ENCODE peak calls at places on chromosomes 16 and 17, in ten cellular contexts. One of them, this sample, is unnamed.

GRCh38 chr16:50457979-50458461 is 89.2 kb upstream of the BRD7 start:
- DNase-seq in upper lobe of left lung: no peak
- DNase-seq in A549: no peak
- DNase-seq in transverse colon: no peak
- DNase-seq in ovary: no peak
- DNase-seq in esophagus muscularis mucosa: no peak
- DNase-seq in tibial nerve: no peak
- DNase-seq in HepG2: no peak
- DNase-seq in stomach: no peak
- DNase-seq in SK-N-SH: no peak
- DNase-seq in this sample: no peak

GRCh38 chr17:5893741-5894140 is 176.4 kb upstream of the WSCD1 start:
- DNase-seq in upper lobe of left lung: no peak
- DNase-seq in A549: no peak
- DNase-seq in transverse colon: no peak
- DNase-seq in ovary: no peak
- DNase-seq in esophagus muscularis mucosa: no peak
- DNase-seq in tibial nerve: no peak
- DNase-seq in HepG2: no peak
- DNase-seq in stomach: no peak
- DNase-seq in SK-N-SH: no peak
- DNase-seq in this sample: no peak

GRCh38 chr17:57114085-57114673 is 29.1 kb downstream of the AKAP1 start:
- DNase-seq in upper lobe of left lung: peak
- DNase-seq in A549: peak
- DNase-seq in transverse colon: peak
- DNase-seq in ovary: peak
- DNase-seq in esophagus muscularis mucosa: no peak
- DNase-seq in tibial nerve: no peak
- DNase-seq in HepG2: peak
- DNase-seq in stomach: peak
- DNase-seq in SK-N-SH: peak
- DNase-seq in this sample: no peak

GRCh38 chr17:46163316-46163715 is 29.9 kb downstream of the KANSL1 start:
- DNase-seq in upper lobe of left lung: no peak
- DNase-seq in A549: no peak
- DNase-seq in transverse colon: no peak
- DNase-seq in ovary: no peak
- DNase-seq in esophagus muscularis mucosa: no peak
- DNase-seq in tibial nerve: no peak
- DNase-seq in HepG2: no peak
- DNase-seq in stomach: no peak
- DNase-seq in SK-N-SH: no peak
- DNase-seq in this sample: no peak

GRCh38 chr17:68567581-68567980 is 33.6 kb downstream of the FAM20A start:
- DNase-seq in upper lobe of left lung: no peak
- DNase-seq in A549: no peak
- DNase-seq in transverse colon: no peak
- DNase-seq in ovary: no peak
- DNase-seq in esophagus muscularis mucosa: no peak
- DNase-seq in tibial nerve: no peak
- DNase-seq in HepG2: no peak
- DNase-seq in stomach: no peak
- DNase-seq in SK-N-SH: no peak
- DNase-seq in this sample: no peak

GRCh38 chr16:54926166-54926838 is 4.4 kb upstream of the IRX5 start:
- DNase-seq in upper lobe of left lung: no peak
- DNase-seq in A549: no peak
- DNase-seq in transverse colon: no peak
- DNase-seq in ovary: no peak
- DNase-seq in esophagus muscularis mucosa: no peak
- DNase-seq in tibial nerve: no peak
- DNase-seq in HepG2: no peak
- DNase-seq in stomach: no peak
- DNase-seq in SK-N-SH: no peak
- DNase-seq in this sample: no peak

GRCh38 chr17:14245629-14246028 is 9.0 kb upstream of the CDRT15 start:
- DNase-seq in upper lobe of left lung: no peak
- DNase-seq in A549: no peak
- DNase-seq in transverse colon: no peak
- DNase-seq in ovary: no peak
- DNase-seq in esophagus muscularis mucosa: no peak
- DNase-seq in tibial nerve: no peak
- DNase-seq in HepG2: no peak
- DNase-seq in stomach: no peak
- DNase-seq in SK-N-SH: no peak
- DNase-seq in this sample: no peak

GRCh38 chr17:57559634-57560387 is 185.3 kb downstream of the CCDC182 start:
- DNase-seq in upper lobe of left lung: no peak
- DNase-seq in A549: no peak
- DNase-seq in transverse colon: no peak
- DNase-seq in ovary: no peak
- DNase-seq in esophagus muscularis mucosa: no peak
- DNase-seq in tibial nerve: no peak
- DNase-seq in HepG2: no peak
- DNase-seq in stomach: no peak
- DNase-seq in SK-N-SH: peak
- DNase-seq in this sample: no peak

GRCh38 chr16:11669380-11670146 is 1.3 kb downstream of the SNN start:
- DNase-seq in upper lobe of left lung: peak
- DNase-seq in A549: no peak
- DNase-seq in transverse colon: peak
- DNase-seq in ovary: no peak
- DNase-seq in esophagus muscularis mucosa: no peak
- DNase-seq in tibial nerve: peak
- DNase-seq in HepG2: no peak
- DNase-seq in stomach: no peak
- DNase-seq in SK-N-SH: no peak
- DNase-seq in this sample: no peak

GRCh38 chr17:68101992-68102758 is 66.6 kb downstream of the KPNA2 start:
- DNase-seq in upper lobe of left lung: peak
- DNase-seq in A549: no peak
- DNase-seq in transverse colon: peak
- DNase-seq in ovary: no peak
- DNase-seq in esophagus muscularis mucosa: no peak
- DNase-seq in tibial nerve: no peak
- DNase-seq in HepG2: no peak
- DNase-seq in stomach: peak
- DNase-seq in SK-N-SH: peak
- DNase-seq in this sample: no peak

GRCh38 chr17:4604111-4604644 is 19.8 kb downstream of the SMTNL2 start:
- DNase-seq in upper lobe of left lung: peak
- DNase-seq in A549: no peak
- DNase-seq in transverse colon: no peak
- DNase-seq in ovary: peak
- DNase-seq in esophagus muscularis mucosa: no peak
- DNase-seq in tibial nerve: no peak
- DNase-seq in HepG2: no peak
- DNase-seq in stomach: peak
- DNase-seq in SK-N-SH: peak
- DNase-seq in this sample: peak

GRCh38 chr16:22217890-22218730 is 12.0 kb downstream of the EEF2K start:
- DNase-seq in upper lobe of left lung: no peak
- DNase-seq in A549: peak
- DNase-seq in transverse colon: no peak
- DNase-seq in ovary: no peak
- DNase-seq in esophagus muscularis mucosa: no peak
- DNase-seq in tibial nerve: no peak
- DNase-seq in HepG2: no peak
- DNase-seq in stomach: no peak
- DNase-seq in SK-N-SH: no peak
- DNase-seq in this sample: peak

GRCh38 chr16:86930663-86931062 is 352.3 kb downstream of the FOXL1 start:
- DNase-seq in upper lobe of left lung: no peak
- DNase-seq in A549: no peak
- DNase-seq in transverse colon: no peak
- DNase-seq in ovary: no peak
- DNase-seq in esophagus muscularis mucosa: no peak
- DNase-seq in tibial nerve: no peak
- DNase-seq in HepG2: no peak
- DNase-seq in stomach: no peak
- DNase-seq in SK-N-SH: no peak
- DNase-seq in this sample: no peak

GRCh38 chr17:74231846-74232713 is 18.7 kb downstream of the TTYH2 start:
- DNase-seq in upper lobe of left lung: no peak
- DNase-seq in A549: no peak
- DNase-seq in transverse colon: no peak
- DNase-seq in ovary: peak
- DNase-seq in esophagus muscularis mucosa: no peak
- DNase-seq in tibial nerve: no peak
- DNase-seq in HepG2: no peak
- DNase-seq in stomach: no peak
- DNase-seq in SK-N-SH: no peak
- DNase-seq in this sample: no peak

GRCh38 chr16:84751947-84752346 is 52.1 kb downstream of the USP10 start:
- DNase-seq in upper lobe of left lung: no peak
- DNase-seq in A549: no peak
- DNase-seq in transverse colon: no peak
- DNase-seq in ovary: no peak
- DNase-seq in esophagus muscularis mucosa: no peak
- DNase-seq in tibial nerve: no peak
- DNase-seq in HepG2: no peak
- DNase-seq in stomach: no peak
- DNase-seq in SK-N-SH: no peak
- DNase-seq in this sample: no peak
- TF ChIP-seq EP300 in upper lobe of left lung: no peak
- TF ChIP-seq EP300 in A549: no peak
- TF ChIP-seq EP300 in transverse colon: no peak
- TF ChIP-seq EP300 in ovary: no peak
- TF ChIP-seq EP300 in esophagus muscularis mucosa: no peak
- TF ChIP-seq EP300 in tibial nerve: no peak
- TF ChIP-seq EP300 in HepG2: no peak
- TF ChIP-seq EP300 in stomach: no peak
- TF ChIP-seq EP300 in SK-N-SH: no peak
- TF ChIP-seq EP300 in this sample: no peak

GRCh38 chr17:77208856-77209255 is 68.1 kb downstream of the SEC14L1 start:
- DNase-seq in upper lobe of left lung: no peak
- DNase-seq in A549: no peak
- DNase-seq in transverse colon: no peak
- DNase-seq in ovary: no peak
- DNase-seq in esophagus muscularis mucosa: no peak
- DNase-seq in tibial nerve: no peak
- DNase-seq in HepG2: no peak
- DNase-seq in stomach: no peak
- DNase-seq in SK-N-SH: no peak
- DNase-seq in this sample: no peak

GRCh38 chr17:77207689-77208216 is 67.0 kb downstream of the SEC14L1 start:
- DNase-seq in upper lobe of left lung: no peak
- DNase-seq in A549: no peak
- DNase-seq in transverse colon: no peak
- DNase-seq in ovary: no peak
- DNase-seq in esophagus muscularis mucosa: no peak
- DNase-seq in tibial nerve: no peak
- DNase-seq in HepG2: peak
- DNase-seq in stomach: no peak
- DNase-seq in SK-N-SH: no peak
- DNase-seq in this sample: no peak

GRCh38 chr17:77206557-77206956 is 65.8 kb downstream of the SEC14L1 start:
- DNase-seq in upper lobe of left lung: no peak
- DNase-seq in A549: no peak
- DNase-seq in transverse colon: no peak
- DNase-seq in ovary: no peak
- DNase-seq in esophagus muscularis mucosa: no peak
- DNase-seq in tibial nerve: no peak
- DNase-seq in HepG2: no peak
- DNase-seq in stomach: no peak
- DNase-seq in SK-N-SH: no peak
- DNase-seq in this sample: no peak

GRCh38 chr17:77209330-77209748 is 68.6 kb downstream of the SEC14L1 start:
- DNase-seq in upper lobe of left lung: no peak
- DNase-seq in A549: no peak
- DNase-seq in transverse colon: no peak
- DNase-seq in ovary: no peak
- DNase-seq in esophagus muscularis mucosa: no peak
- DNase-seq in tibial nerve: no peak
- DNase-seq in HepG2: peak
- DNase-seq in stomach: peak
- DNase-seq in SK-N-SH: no peak
- DNase-seq in this sample: no peak

GRCh38 chr17:77208217-77208808 is 67.5 kb downstream of the SEC14L1 start:
- DNase-seq in upper lobe of left lung: peak
- DNase-seq in A549: no peak
- DNase-seq in transverse colon: no peak
- DNase-seq in ovary: peak
- DNase-seq in esophagus muscularis mucosa: no peak
- DNase-seq in tibial nerve: no peak
- DNase-seq in HepG2: peak
- DNase-seq in stomach: peak
- DNase-seq in SK-N-SH: no peak
- DNase-seq in this sample: no peak
- TF ChIP-seq EP300 in upper lobe of left lung: no peak
- TF ChIP-seq EP300 in A549: no peak
- TF ChIP-seq EP300 in transverse colon: no peak
- TF ChIP-seq EP300 in ovary: no peak
- TF ChIP-seq EP300 in esophagus muscularis mucosa: no peak
- TF ChIP-seq EP300 in tibial nerve: no peak
- TF ChIP-seq EP300 in HepG2: no peak
- TF ChIP-seq EP300 in stomach: no peak
- TF ChIP-seq EP300 in SK-N-SH: no peak
- TF ChIP-seq EP300 in this sample: no peak

DNA sequence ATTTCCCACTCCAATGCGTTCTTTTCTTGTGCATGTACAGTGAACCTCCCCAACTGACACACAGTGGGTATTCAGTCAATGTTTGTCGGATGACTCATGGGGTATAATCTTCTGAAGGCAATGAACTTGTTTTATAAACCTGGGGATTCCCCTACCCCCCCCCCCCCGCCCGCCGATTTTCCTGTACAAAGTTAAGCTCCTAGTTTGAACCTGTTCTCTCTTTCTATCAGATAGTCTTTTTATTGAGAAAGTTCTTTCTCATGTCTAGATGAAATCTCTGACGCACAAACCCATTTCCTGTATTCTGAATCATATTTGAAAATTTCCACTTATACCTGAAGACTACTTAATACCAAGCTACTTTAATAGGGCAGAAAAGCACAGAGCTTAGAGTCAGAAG is 338.3 kb downstream of the CA10 start:
- DNase-seq in upper lobe of left lung: no peak
- DNase-seq in A549: no peak
- DNase-seq in transverse colon: no peak
- DNase-seq in ovary: no peak
- DNase-seq in esophagus muscularis mucosa: no peak
- DNase-seq in tibial nerve: no peak
- DNase-seq in HepG2: no peak
- DNase-seq in stomach: no peak
- DNase-seq in SK-N-SH: no peak
- DNase-seq in this sample: no peak
- TF ChIP-seq EP300 in upper lobe of left lung: no peak
- TF ChIP-seq EP300 in A549: no peak
- TF ChIP-seq EP300 in transverse colon: no peak
- TF ChIP-seq EP300 in ovary: no peak
- TF ChIP-seq EP300 in esophagus muscularis mucosa: no peak
- TF ChIP-seq EP300 in tibial nerve: no peak
- TF ChIP-seq EP300 in HepG2: no peak
- TF ChIP-seq EP300 in stomach: no peak
- TF ChIP-seq EP300 in SK-N-SH: no peak
- TF ChIP-seq EP300 in this sample: no peak

DNA sequence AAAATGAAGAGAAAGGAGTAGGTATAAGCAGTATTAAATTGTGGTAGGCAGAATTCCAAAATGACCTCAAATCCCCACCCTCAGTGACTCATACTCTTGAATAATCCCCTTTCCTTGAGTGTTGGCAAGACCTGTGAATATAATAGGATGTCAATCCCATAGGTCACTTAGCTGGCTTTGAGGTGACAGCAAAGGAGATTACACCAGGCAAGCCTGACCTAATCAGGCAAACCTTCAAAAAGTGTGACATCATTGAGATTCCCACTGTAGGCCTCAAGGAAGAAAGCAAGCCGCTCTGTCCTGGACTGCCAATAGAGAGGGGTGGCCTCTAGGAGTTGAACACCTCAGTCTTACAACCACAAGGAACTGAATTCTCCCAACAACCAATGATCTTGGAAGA is 535.2 kb downstream of the RBFOX1 start:
- DNase-seq in upper lobe of left lung: no peak
- DNase-seq in A549: no peak
- DNase-seq in transverse colon: no peak
- DNase-seq in ovary: no peak
- DNase-seq in esophagus muscularis mucosa: peak
- DNase-seq in tibial nerve: no peak
- DNase-seq in HepG2: no peak
- DNase-seq in stomach: no peak
- DNase-seq in SK-N-SH: no peak
- DNase-seq in this sample: no peak
- TF ChIP-seq EP300 in upper lobe of left lung: no peak
- TF ChIP-seq EP300 in A549: no peak
- TF ChIP-seq EP300 in transverse colon: no peak
- TF ChIP-seq EP300 in ovary: no peak
- TF ChIP-seq EP300 in esophagus muscularis mucosa: no peak
- TF ChIP-seq EP300 in tibial nerve: no peak
- TF ChIP-seq EP300 in HepG2: no peak
- TF ChIP-seq EP300 in stomach: no peak
- TF ChIP-seq EP300 in SK-N-SH: no peak
- TF ChIP-seq EP300 in this sample: no peak